ENCODE peak calls at places on chromosomes 11 and 22, in ten cellular contexts. S is CD4-positive, CD25-positive, alpha-beta regulatory T cell; O is kidney; G is left ventricle myocardium inferior; M is DND-41; K is iPS DF 6.9; X is colonic mucosa; I is CD8-positive, alpha-beta memory T cell; C is neuronal stem cell; W is tibial artery. A is an unnamed sample. For H3K36me3, the result is how much of the 10 kb centered on the place peaks cover.

GRCh38 chr11:1574256-1575242 is 2.5 kb upstream of the DUSP8 start:
- DNase-seq in S (peak), O (peak), G (peak), M (peak), K (no peak), X (peak), I (peak), C (no peak), W (peak), A (no peak)

GRCh38 chr11:133930767-133931448 is 25.9 kb downstream of the IGSF9B start:
- DNase-seq in S (no peak), O (no peak), G (no peak), M (no peak), K (no peak), X (no peak), I (no peak), C (no peak), W (no peak), A (no peak)

GRCh38 chr11:83835423-83835822 is 549.3 kb upstream of the CCDC90B start:
- DNase-seq in S (no peak), O (no peak), G (no peak), M (no peak), K (no peak), X (no peak), I (no peak), C (no peak), W (no peak), A (no peak)

GRCh38 chr11:85768473-85769146 is 42.3 kb downstream of the SYTL2 start:
- DNase-seq in S (no peak), O (no peak), G (no peak), M (no peak), K (no peak), X (no peak), I (no peak), C (no peak), W (no peak), A (no peak)

GRCh38 chr22:50620861-50621490 is 7.0 kb downstream of the ARSA start:
- DNase-seq in S (peak), O (peak), G (no peak), M (peak), K (no peak), X (peak), I (peak), C (no peak), W (no peak), A (no peak)

GRCh38 chr11:11463397-11463796 is 110.3 kb upstream of the CSNK2A3 start:
- DNase-seq in S (no peak), O (no peak), G (no peak), M (no peak), K (no peak), X (no peak), I (no peak), C (no peak), W (no peak), A (peak)

GRCh38 chr11:96158126-96158525 is 184.9 kb downstream of the MAML2 start:
- DNase-seq in S (no peak), O (no peak), G (no peak), M (no peak), K (no peak), X (no peak), I (no peak), C (no peak), W (no peak), A (peak)

GRCh38 chr11:27582686-27583085 is 76.1 kb upstream of the LIN7C start:
- DNase-seq in S (no peak), O (no peak), G (no peak), M (no peak), K (no peak), X (no peak), I (no peak), C (no peak), W (no peak), A (no peak)

GRCh38 chr11:114149689-114150407 is 90.3 kb downstream of the ZBTB16 start:
- DNase-seq in S (no peak), O (no peak), G (no peak), M (no peak), K (no peak), X (no peak), I (no peak), C (no peak), W (no peak), A (no peak)

GRCh38 chr22:44281706-44282637 is 30.8 kb downstream of the SHISAL1 start:
- DNase-seq in S (no peak), O (no peak), G (no peak), M (no peak), K (no peak), X (no peak), I (no peak), C (no peak), W (no peak), A (no peak)

GRCh38 chr22:17871726-17872458 is 97.6 kb upstream of the BID start:
- DNase-seq in S (no peak), O (no peak), G (peak), M (no peak), K (no peak), X (no peak), I (no peak), C (no peak), W (no peak), A (no peak)
- H3K36me3 ChIP-seq in S (under half), O (under half), G (half or more), M (half or more), K (under half), X (under half), I (under half), C (under half), W (under half), A (half or more)

GRCh38 chr22:21942939-21943338 is 9.7 kb downstream of the PPM1F start:
- DNase-seq in S (no peak), O (no peak), G (no peak), M (no peak), K (no peak), X (no peak), I (no peak), C (no peak), W (no peak), A (no peak)

GRCh38 chr22:21946262-21946925 is 6.3 kb downstream of the PPM1F start:
- DNase-seq in S (no peak), O (no peak), G (no peak), M (no peak), K (no peak), X (no peak), I (no peak), C (no peak), W (no peak), A (no peak)

GRCh38 chr22:21943571-21944448 is 8.8 kb downstream of the PPM1F start:
- DNase-seq in S (no peak), O (no peak), G (no peak), M (no peak), K (no peak), X (no peak), I (no peak), C (no peak), W (no peak), A (no peak)

GRCh38 chr22:21947040-21948014 is 5.3 kb downstream of the PPM1F start:
- DNase-seq in S (no peak), O (no peak), G (no peak), M (no peak), K (no peak), X (no peak), I (no peak), C (peak), W (no peak), A (no peak)

GRCh38 chr22:21945453-21946261 is 7.0 kb downstream of the PPM1F start:
- DNase-seq in S (no peak), O (no peak), G (no peak), M (no peak), K (no peak), X (no peak), I (no peak), C (no peak), W (no peak), A (no peak)
- H3K27ac ChIP-seq in S (no peak), O (peak), G (peak), M (no peak), K (no peak), X (no peak), I (no peak), C (no peak), W (no peak), A (no peak)

DNA sequence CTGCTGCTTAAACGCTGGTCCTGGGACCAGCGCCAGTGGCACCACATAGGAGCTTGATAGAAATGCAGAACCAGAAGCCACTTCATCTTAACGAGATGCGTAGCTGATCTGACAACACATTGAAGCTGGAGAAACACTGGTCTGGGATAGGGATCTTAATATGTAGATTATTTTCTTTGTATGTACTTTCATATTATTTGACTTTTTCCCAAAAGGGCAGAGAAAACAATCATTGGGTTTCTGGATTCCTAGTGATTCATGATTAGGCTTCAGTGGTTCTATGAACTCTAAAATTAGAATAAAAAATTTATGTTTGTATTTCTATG is 12.3 kb downstream of the MPEG1 start:
- DNase-seq in S (no peak), O (no peak), G (no peak), M (no peak), K (no peak), X (no peak), I (no peak), C (no peak), W (no peak), A (no peak)
- H3K36me3 ChIP-seq in S (under half), O (under half), G (under half), M (under half), K (under half), X (under half), I (under half), C (half or more), W (under half), A (half or more)

GRCh38 chr11:225734-226453 is 10.2 kb downstream of the SIRT3 start:
- DNase-seq in S (no peak), O (peak), G (no peak), M (no peak), K (no peak), X (no peak), I (no peak), C (no peak), W (no peak), A (no peak)
- H3K27ac ChIP-seq in S (no peak), O (no peak), G (no peak), M (no peak), K (no peak), X (no peak), I (no peak), C (no peak), W (no peak), A (no peak)

DNA sequence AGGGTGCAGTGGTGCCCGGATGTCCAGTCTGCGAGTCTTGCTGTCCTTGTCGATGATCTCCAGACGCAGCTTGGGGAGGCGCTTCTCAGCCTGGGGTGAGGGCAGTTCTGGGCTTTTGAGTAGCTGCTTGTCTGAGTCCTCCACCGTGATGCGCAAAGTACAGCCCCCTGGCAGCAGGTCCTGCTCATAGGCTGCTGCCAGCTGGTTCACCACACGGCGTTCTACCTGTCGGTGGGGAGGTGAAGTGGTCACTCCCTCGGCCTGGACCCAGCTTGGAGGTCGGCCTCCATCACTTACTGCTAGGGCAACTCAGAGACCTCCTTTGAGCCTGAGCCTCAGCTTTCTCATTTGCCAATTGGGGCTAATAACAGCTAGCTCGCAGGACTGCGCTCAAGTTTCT is 49.4 kb upstream of the PHOX2A start:
- DNase-seq in S (no peak), O (no peak), G (no peak), M (no peak), K (no peak), X (no peak), I (no peak), C (no peak), W (no peak), A (no peak)
- H3K36me3 ChIP-seq in S (under half), O (under half), G (under half), M (half or more), K (under half), X (under half), I (under half), C (under half), W (under half), A (under half)

DNA sequence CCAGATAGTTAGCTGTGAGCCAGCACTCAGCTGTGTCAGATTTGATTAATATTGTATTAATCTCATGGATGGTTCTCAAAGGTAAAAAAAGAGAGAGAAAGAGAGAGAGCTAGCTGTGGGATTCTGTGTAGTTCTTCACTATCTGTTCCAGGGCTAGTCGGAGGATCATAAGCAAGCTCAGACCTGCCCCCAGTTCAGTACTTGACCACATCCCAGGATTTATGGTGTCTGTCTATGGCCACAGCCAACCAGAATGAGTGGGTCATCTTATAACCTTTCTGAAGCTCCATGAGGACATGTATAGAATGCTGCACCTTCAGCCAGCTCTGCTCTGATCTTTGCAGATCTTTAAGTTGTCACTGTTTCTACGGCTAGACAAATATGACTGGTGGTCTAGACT is 13.4 kb upstream of the B3GNT6 start:
- DNase-seq in S (no peak), O (no peak), G (no peak), M (no peak), K (no peak), X (no peak), I (no peak), C (no peak), W (no peak), A (no peak)
- H3K27ac ChIP-seq in S (no peak), O (no peak), G (no peak), M (no peak), K (no peak), X (peak), I (no peak), C (no peak), W (no peak), A (peak)

GRCh38 chr22:29536411-29536810 is 17.1 kb downstream of the THOC5 start:
- DNase-seq in S (no peak), O (no peak), G (no peak), M (no peak), K (no peak), X (no peak), I (no peak), C (no peak), W (no peak), A (no peak)
- H3K36me3 ChIP-seq in S (half or more), O (under half), G (half or more), M (half or more), K (under half), X (under half), I (under half), C (under half), W (half or more), A (half or more)

GRCh38 chr11:39412117-39412516 is 2047.3 kb downstream of the LRRC4C start:
- DNase-seq in S (no peak), O (no peak), G (no peak), M (no peak), K (no peak), X (no peak), I (no peak), C (no peak), W (no peak), A (no peak)
- H3K27ac ChIP-seq in S (no peak), O (no peak), G (no peak), M (no peak), K (no peak), X (no peak), I (no peak), C (no peak), W (no peak), A (no peak)

A was measured in SJSA1.